ENCODE peak calls at places on chromosomes 13 and 19, in ten cellular contexts. V is brain microvascular endothelial cell, U is tibial artery, K is ascending aorta, N is pancreas, Y is progenitor cell of endocrine pancreas, W is neural crest cell, Q is neural progenitor cell, O is AG09309, D is GM12878. Z is an unnamed sample.

GRCh38 chr13:102195566-102196462 is 206.0 kb downstream of the FGF14 start:
- DNase-seq in V (no peak), U (no peak), K (no peak), N (no peak), Y (no peak), W (no peak), Q (no peak), O (no peak), D (no peak), Z (no peak)

GRCh38 chr13:58369941-58370340 is 738.4 kb downstream of the PCDH17 start:
- DNase-seq in V (no peak), U (no peak), K (no peak), N (no peak), Y (no peak), W (no peak), Q (no peak), O (no peak), D (no peak), Z (no peak)

GRCh38 chr19:925912-926594 is at the start of gene ARID3A:
- DNase-seq in V (no peak), U (peak; percentile 82), K (no peak), N (no peak), Y (no peak), W (peak; percentile 50), Q (peak; percentile 73), O (peak; percentile 5), D (no peak), Z (peak; percentile 85)

GRCh38 chr13:33367931-33368330 is 82.4 kb upstream of the STARD13 start:
- DNase-seq in V (no peak), U (no peak), K (no peak), N (no peak), Y (no peak), W (no peak), Q (no peak), O (no peak), D (peak; percentile 23), Z (peak; percentile 21)

GRCh38 chr13:19665427-19665859 is 32.0 kb downstream of the MPHOSPH8 start:
- DNase-seq in V (no peak), U (no peak), K (no peak), N (no peak), Y (no peak), W (no peak), Q (no peak), O (no peak), D (no peak), Z (no peak)

GRCh38 chr13:79946556-79946955 is 394.4 kb downstream of the SPRY2 start:
- DNase-seq in V (no peak), U (no peak), K (no peak), N (no peak), Y (no peak), W (no peak), Q (no peak), O (no peak), D (no peak), Z (no peak)

GRCh38 chr13:45873491-45874360 is 22.2 kb upstream of the SIAH3 start:
- DNase-seq in V (no peak), U (no peak), K (no peak), N (no peak), Y (no peak), W (no peak), Q (peak; percentile 33), O (no peak), D (no peak), Z (no peak)

GRCh38 chr13:49057176-49057575 is 81.5 kb downstream of the FNDC3A start:
- DNase-seq in V (no peak), U (no peak), K (no peak), N (no peak), Y (no peak), W (no peak), Q (no peak), O (no peak), D (no peak), Z (peak; percentile 37)

GRCh38 chr13:24888291-24888931 is 124.4 kb downstream of the RNF17 start:
- DNase-seq in V (no peak), U (no peak), K (no peak), N (no peak), Y (no peak), W (no peak), Q (no peak), O (no peak), D (peak; percentile 45), Z (no peak)

GRCh38 chr13:73827434-73827833 is 306.8 kb downstream of the KLF12 start:
- DNase-seq in V (no peak), U (no peak), K (no peak), N (no peak), Y (no peak), W (no peak), Q (no peak), O (no peak), D (no peak), Z (no peak)

GRCh38 chr19:56750658-56751057 is 79.1 kb upstream of the ZNF835 start:
- DNase-seq in V (no peak), U (no peak), K (no peak), N (no peak), Y (no peak), W (no peak), Q (no peak), O (no peak), D (no peak), Z (no peak)

GRCh38 chr19:56751078-56751489 is 79.5 kb upstream of the ZNF835 start:
- DNase-seq in V (no peak), U (no peak), K (no peak), N (no peak), Y (no peak), W (no peak), Q (no peak), O (no peak), D (no peak), Z (no peak)

GRCh38 chr19:56746367-56746766 is 74.8 kb upstream of the ZNF835 start:
- DNase-seq in V (no peak), U (no peak), K (no peak), N (no peak), Y (no peak), W (no peak), Q (no peak), O (no peak), D (no peak), Z (no peak)

GRCh38 chr19:56748443-56748842 is 76.9 kb upstream of the ZNF835 start:
- DNase-seq in V (peak; percentile 7), U (no peak), K (no peak), N (no peak), Y (no peak), W (no peak), Q (no peak), O (no peak), D (no peak), Z (no peak)
- TF ChIP-seq CTCF in V (no peak), U (peak; percentile 27), K (peak; percentile 33), N (no peak), Y (no peak), W (peak; percentile 17), Q (peak; percentile 30), O (no peak), D (no peak), Z (peak; percentile 37)

DNA sequence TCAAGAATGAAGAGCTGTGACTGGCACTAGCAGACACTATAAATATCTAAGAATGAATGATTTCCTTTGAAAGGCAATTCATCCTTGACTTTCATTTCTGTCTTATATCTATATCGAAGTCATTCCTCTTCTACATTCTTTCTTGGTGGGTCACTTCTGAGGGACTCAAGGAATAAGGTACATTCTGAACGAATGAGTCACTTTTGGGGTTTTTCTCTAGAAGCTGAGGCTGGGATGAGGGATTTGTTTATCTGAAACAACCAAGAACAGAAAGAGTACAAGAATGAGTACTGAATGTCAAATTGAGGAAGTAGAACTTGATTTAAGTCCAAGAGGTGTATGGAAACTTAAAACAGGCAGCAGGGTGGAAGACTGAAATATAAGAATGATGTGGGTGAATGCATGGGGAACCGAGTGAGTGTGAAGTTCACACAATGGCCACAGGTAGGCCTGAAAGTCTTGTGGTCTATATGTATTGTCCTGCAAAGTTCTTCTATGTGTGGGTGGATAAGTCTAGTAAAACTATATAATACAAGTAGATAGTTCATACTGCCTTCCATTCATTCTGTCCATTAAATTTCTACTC is 343.9 kb downstream of the OXGR1 start:
- DNase-seq in V (peak; percentile 76), U (no peak), K (no peak), N (no peak), Y (no peak), W (no peak), Q (no peak), O (no peak), D (peak; percentile 12), Z (no peak)
- TF ChIP-seq CTCF in V (no peak), U (no peak), K (no peak), N (no peak), Y (no peak), W (peak; percentile 16), Q (no peak), O (no peak), D (no peak), Z (no peak)

DNA sequence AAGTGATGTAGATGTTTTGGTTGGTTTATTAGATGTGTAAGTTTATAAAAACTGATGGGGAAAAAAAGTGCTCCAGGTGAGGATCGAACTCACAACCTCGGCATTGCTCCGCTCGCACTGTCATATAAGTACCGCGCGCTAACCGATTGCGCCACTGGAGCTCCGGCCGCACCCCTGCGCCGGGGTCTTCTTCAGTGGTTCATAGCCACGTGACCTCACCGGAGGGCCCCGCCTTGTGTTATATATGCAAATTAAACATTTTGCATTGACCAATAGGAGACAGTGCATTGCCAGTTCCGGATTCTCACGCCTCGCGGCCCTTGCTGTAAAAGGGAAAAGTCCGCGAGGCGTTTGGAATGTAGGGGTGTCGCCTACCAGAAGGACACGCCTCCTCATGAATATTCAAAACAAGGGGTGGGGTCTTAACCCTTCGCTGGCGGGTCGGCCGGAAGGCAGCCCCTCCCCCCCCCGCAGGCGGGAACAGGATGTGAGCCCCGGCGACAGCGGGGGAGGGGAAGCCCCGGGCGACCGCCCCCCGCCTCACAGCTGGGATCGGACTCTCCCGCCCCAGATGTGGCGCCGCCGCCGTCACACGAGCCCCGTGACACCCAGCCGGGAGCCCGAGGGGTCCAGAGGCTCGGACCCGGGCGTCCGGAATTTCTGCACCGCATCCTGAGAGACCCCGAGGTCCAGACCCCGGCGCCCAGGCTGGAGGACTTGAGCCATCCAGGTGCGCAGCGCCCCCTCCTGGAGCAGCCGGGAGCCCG is at the start of gene PLEKHG2:
- DNase-seq in V (peak; percentile 99), U (peak; percentile 99), K (peak; percentile 97), N (peak; percentile 95), Y (peak; percentile 97), W (peak; percentile 99), Q (peak; percentile 100), O (peak; percentile 99), D (peak; percentile 99), Z (peak; percentile 100)
- TF ChIP-seq CTCF in V (peak; percentile 90), U (peak; percentile 77), K (peak; percentile 88), N (peak; percentile 76), Y (peak; percentile 98), W (peak; percentile 92), Q (peak; percentile 95), O (peak; percentile 87), D (peak; percentile 79), Z (peak; percentile 76)

DNA sequence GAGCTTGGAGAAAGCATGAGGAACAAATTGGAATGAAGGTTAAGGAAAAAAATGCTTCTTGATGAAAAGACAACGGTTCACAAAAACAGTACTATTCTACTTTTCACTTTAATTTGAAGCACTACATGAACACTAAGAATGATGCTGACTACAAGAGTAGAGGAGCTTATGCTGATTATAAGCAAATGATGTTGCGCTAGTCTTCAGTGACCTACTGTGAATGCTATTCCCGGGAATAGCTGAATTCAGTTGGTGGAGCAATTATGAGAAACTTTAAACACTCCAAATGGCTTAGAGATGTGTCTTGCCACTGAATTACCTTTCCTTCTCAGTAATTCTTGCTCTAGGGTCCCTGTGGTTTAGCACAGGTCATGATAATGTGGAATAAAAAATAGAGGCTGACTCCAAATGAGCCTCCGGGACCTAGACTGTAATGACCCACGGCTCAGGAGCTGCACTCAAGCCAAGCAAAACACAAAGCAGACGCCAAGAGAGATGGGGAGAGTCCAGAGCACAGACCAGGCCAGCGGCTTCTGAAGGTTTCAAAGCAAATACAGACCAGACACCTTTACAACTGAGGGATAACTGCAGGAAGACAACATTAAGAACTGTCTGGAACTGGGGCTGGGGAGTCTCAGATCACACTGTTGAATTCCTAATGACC is 124.7 kb downstream of the RGCC start:
- DNase-seq in V (no peak), U (no peak), K (no peak), N (no peak), Y (no peak), W (no peak), Q (no peak), O (no peak), D (no peak), Z (no peak)
- TF ChIP-seq CTCF in V (no peak), U (no peak), K (no peak), N (no peak), Y (no peak), W (no peak), Q (no peak), O (no peak), D (no peak), Z (no peak)

Z was measured in cardiac muscle cell.